ENCODE peak calls at places on chromosomes 2 and 18, in eight cellular contexts. X is cardiac muscle cell, M is epithelial cell of esophagus, G is astrocyte of the spinal cord, Z is fibroblast of lung, R is ovary, W is retinal pigment epithelial cell, K is suprapubic skin. F is an unnamed sample.

GRCh38 chr2:231162036-231162345 is 36.4 kb upstream of the ARMC9 start:
- DNase-seq in X (peak), M (no peak), G (peak), Z (peak), R (no peak), W (peak), K (no peak), F (peak)

GRCh38 chr2:5692561-5693287 is 540 bp downstream of the SOX11 start:
- DNase-seq in X (peak), M (no peak), G (peak), Z (peak), R (no peak), W (no peak), K (no peak), F (no peak)

GRCh38 chr2:112690853-112691390 is 29.9 kb upstream of the NT5DC4 start:
- DNase-seq in X (peak), M (peak), G (peak), Z (peak), R (no peak), W (no peak), K (peak), F (no peak)

GRCh38 chr2:232900811-232901701 is 31.0 kb downstream of the SNORC start:
- DNase-seq in X (no peak), M (no peak), G (no peak), Z (peak), R (no peak), W (no peak), K (peak), F (no peak)

GRCh38 chr2:132991464-132992045 is 321.6 kb upstream of the LYPD1 start:
- DNase-seq in X (no peak), M (no peak), G (no peak), Z (no peak), R (no peak), W (no peak), K (no peak), F (no peak)

GRCh38 chr2:179720173-179720772 is 141.1 kb downstream of the ZNF385B start:
- DNase-seq in X (no peak), M (no peak), G (no peak), Z (no peak), R (no peak), W (no peak), K (no peak), F (no peak)

GRCh38 chr18:59799383-59800015 is 100.3 kb upstream of the PMAIP1 start:
- DNase-seq in X (peak), M (no peak), G (peak), Z (peak), R (no peak), W (no peak), K (no peak), F (no peak)

GRCh38 chr2:127362486-127362885 is 25.3 kb downstream of the MAP3K2 start:
- DNase-seq in X (no peak), M (no peak), G (no peak), Z (no peak), R (no peak), W (no peak), K (no peak), F (no peak)

GRCh38 chr2:113220970-113221708 is 47.4 kb downstream of the PSD4 start:
- DNase-seq in X (no peak), M (no peak), G (no peak), Z (no peak), R (no peak), W (no peak), K (no peak), F (no peak)

GRCh38 chr18:29892960-29893558 is 1149.5 kb downstream of the DSC3 start:
- DNase-seq in X (peak), M (peak), G (peak), Z (no peak), R (no peak), W (no peak), K (no peak), F (no peak)

GRCh38 chr18:76131738-76132137 is 363.3 kb downstream of the ZNF516 start:
- DNase-seq in X (no peak), M (peak), G (no peak), Z (no peak), R (no peak), W (no peak), K (no peak), F (no peak)

GRCh38 chr2:190911813-190912212 is 31.2 kb downstream of the GLS start:
- DNase-seq in X (no peak), M (peak), G (no peak), Z (peak), R (no peak), W (no peak), K (no peak), F (no peak)

GRCh38 chr2:2940702-2941655 is 436.6 kb downstream of the EIPR1 start:
- DNase-seq in X (no peak), M (no peak), G (no peak), Z (no peak), R (no peak), W (no peak), K (no peak), F (no peak)

GRCh38 chr18:74430811-74431571 is 26.1 kb downstream of the DIPK1C start:
- DNase-seq in X (no peak), M (no peak), G (no peak), Z (no peak), R (no peak), W (no peak), K (no peak), F (no peak)

GRCh38 chr2:205659922-205660321 is 22.4 kb upstream of the NRP2 start:
- DNase-seq in X (no peak), M (no peak), G (no peak), Z (no peak), R (no peak), W (no peak), K (no peak), F (no peak)

GRCh38 chr18:30406728-30407127 is 635.8 kb downstream of the DSC3 start:
- DNase-seq in X (peak), M (peak), G (peak), Z (peak), R (no peak), W (no peak), K (no peak), F (no peak)

GRCh38 chr2:41197781-41198180 is 745.9 kb upstream of the SLC8A1 start:
- DNase-seq in X (peak), M (peak), G (peak), Z (peak), R (no peak), W (peak), K (no peak), F (no peak)

GRCh38 chr18:37864122-37864521 is 298.5 kb upstream of the CELF4 start:
- DNase-seq in X (no peak), M (no peak), G (no peak), Z (no peak), R (no peak), W (no peak), K (no peak), F (no peak)

GRCh38 chr2:147709655-147710054 is 135.2 kb upstream of the ACVR2A start:
- DNase-seq in X (no peak), M (no peak), G (no peak), Z (no peak), R (no peak), W (no peak), K (no peak), F (no peak)

GRCh38 chr18:78722391-78722790 is 257.2 kb upstream of the SALL3 start:
- DNase-seq in X (no peak), M (no peak), G (no peak), Z (no peak), R (no peak), W (no peak), K (peak), F (no peak)

GRCh38 chr2:234590076-234590475 is 93.2 kb upstream of the ARL4C start:
- DNase-seq in X (no peak), M (no peak), G (no peak), Z (no peak), R (no peak), W (no peak), K (no peak), F (no peak)

GRCh38 chr2:3595985-3596384 is 1.1 kb downstream of the COLEC11 start:
- DNase-seq in X (no peak), M (no peak), G (no peak), Z (no peak), R (peak), W (no peak), K (no peak), F (no peak)

GRCh38 chr2:172743143-172743542 is 7.5 kb downstream of the RAPGEF4 start:
- DNase-seq in X (no peak), M (no peak), G (peak), Z (no peak), R (no peak), W (no peak), K (no peak), F (no peak)

GRCh38 chr2:207290833-207291232 is 125.1 kb upstream of the KLF7 start:
- DNase-seq in X (no peak), M (no peak), G (no peak), Z (no peak), R (no peak), W (no peak), K (no peak), F (no peak)

GRCh38 chr2:158600155-158600802 is 143.5 kb downstream of the PKP4 start:
- DNase-seq in X (peak), M (peak), G (peak), Z (peak), R (peak), W (no peak), K (no peak), F (peak)

GRCh38 chr2:235512699-235513053 is 18.8 kb downstream of the AGAP1 start:
- DNase-seq in X (no peak), M (no peak), G (no peak), Z (no peak), R (no peak), W (no peak), K (no peak), F (no peak)

GRCh38 chr2:222535477-222535876 is 111.1 kb downstream of the SGPP2 start:
- DNase-seq in X (no peak), M (no peak), G (no peak), Z (no peak), R (no peak), W (no peak), K (no peak), F (no peak)

GRCh38 chr18:46042571-46043123 is 29.4 kb downstream of the PSTPIP2 start:
- DNase-seq in X (peak), M (peak), G (peak), Z (peak), R (no peak), W (no peak), K (no peak), F (peak)

GRCh38 chr2:163736433-163737168 is 793 bp upstream of the FIGN start:
- DNase-seq in X (peak), M (peak), G (peak), Z (peak), R (peak), W (no peak), K (peak), F (no peak)

GRCh38 chr2:212494413-212495020 is 44.1 kb downstream of the ERBB4 start:
- DNase-seq in X (no peak), M (peak), G (no peak), Z (no peak), R (no peak), W (peak), K (no peak), F (peak)

GRCh38 chr2:189086710-189087109 is 92.9 kb downstream of the COL5A2 start:
- DNase-seq in X (peak), M (peak), G (peak), Z (peak), R (no peak), W (no peak), K (no peak), F (no peak)

GRCh38 chr2:68908392-68908970 is 37.3 kb upstream of the BMP10 start:
- DNase-seq in X (peak), M (peak), G (peak), Z (peak), R (peak), W (peak), K (peak), F (peak)

GRCh38 chr2:47208852-47209606 is 53.9 kb upstream of the STPG4 start:
- DNase-seq in X (peak), M (peak), G (no peak), Z (peak), R (no peak), W (no peak), K (no peak), F (no peak)

GRCh38 chr2:222115296-222115695 is 183.5 kb downstream of the PAX3 start:
- DNase-seq in X (no peak), M (no peak), G (no peak), Z (no peak), R (no peak), W (no peak), K (no peak), F (no peak)

GRCh38 chr18:834086-834720 is 22.2 kb upstream of the YES1 start:
- DNase-seq in X (no peak), M (no peak), G (no peak), Z (no peak), R (no peak), W (no peak), K (no peak), F (no peak)

GRCh38 chr18:840080-840408 is 28.0 kb upstream of the YES1 start:
- DNase-seq in X (no peak), M (no peak), G (no peak), Z (no peak), R (no peak), W (no peak), K (no peak), F (no peak)

GRCh38 chr18:841647-842370 is 29.8 kb upstream of the YES1 start:
- DNase-seq in X (no peak), M (no peak), G (no peak), Z (no peak), R (no peak), W (no peak), K (no peak), F (no peak)

GRCh38 chr18:837922-838321 is 25.9 kb upstream of the YES1 start:
- DNase-seq in X (no peak), M (no peak), G (peak), Z (no peak), R (no peak), W (no peak), K (no peak), F (no peak)

GRCh38 chr18:839224-840079 is 27.4 kb upstream of the YES1 start:
- DNase-seq in X (peak), M (peak), G (peak), Z (peak), R (peak), W (peak), K (peak), F (peak)
- H3K4me3 ChIP-seq in X (no peak), M (no peak), G (no peak), Z (no peak), R (no peak), W (no peak), K (no peak), F (no peak)

GRCh38 chr2:119823734-119824334 is 64.1 kb downstream of the PTPN4 start:
- DNase-seq in X (peak), M (peak), G (peak), Z (peak), R (no peak), W (no peak), K (no peak), F (no peak)
- TF ChIP-seq CTCF in X (peak), M (peak), G (peak), Z (peak), R (no peak), W (peak), K (peak), F (peak)

GRCh38 chr2:181309161-181309560 is 148.0 kb upstream of the ITGA4 start:
- DNase-seq in X (no peak), M (no peak), G (no peak), Z (no peak), R (no peak), W (no peak), K (no peak), F (no peak)
- H3K4me3 ChIP-seq in X (no peak), M (no peak), G (no peak), Z (no peak), R (no peak), W (no peak), K (no peak), F (no peak)

DNA sequence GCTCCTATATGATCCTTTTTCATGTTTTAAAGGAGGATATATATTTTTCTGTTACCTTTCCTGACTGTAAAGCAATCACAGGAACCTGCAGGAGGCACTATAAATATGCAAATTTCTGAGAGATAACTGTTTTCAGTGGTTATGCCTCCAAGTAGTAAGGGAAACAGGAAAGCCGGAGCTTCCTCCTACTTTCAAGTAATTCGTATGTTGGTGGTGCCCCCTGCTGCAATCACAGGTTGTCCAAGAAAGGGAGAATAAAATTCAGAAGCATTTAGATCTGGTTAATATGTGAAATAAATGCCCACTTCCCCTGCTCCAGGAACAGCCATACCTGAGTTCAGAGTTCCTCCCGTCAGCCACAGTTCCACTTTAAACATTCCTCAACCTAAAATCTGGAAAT is 12.0 kb upstream of the BCL11A start:
- DNase-seq in X (peak), M (peak), G (peak), Z (peak), R (peak), W (no peak), K (no peak), F (no peak)
- TF ChIP-seq CTCF in X (peak), M (peak), G (peak), Z (no peak), R (no peak), W (peak), K (no peak), F (peak)

GRCh38 chr2:143140864-143141637 is 11.8 kb downstream of the ARHGAP15 start:
- DNase-seq in X (no peak), M (no peak), G (no peak), Z (no peak), R (no peak), W (no peak), K (no peak), F (no peak)
- H3K4me3 ChIP-seq in X (no peak), M (no peak), G (no peak), Z (no peak), R (no peak), W (no peak), K (no peak), F (no peak)

DNA sequence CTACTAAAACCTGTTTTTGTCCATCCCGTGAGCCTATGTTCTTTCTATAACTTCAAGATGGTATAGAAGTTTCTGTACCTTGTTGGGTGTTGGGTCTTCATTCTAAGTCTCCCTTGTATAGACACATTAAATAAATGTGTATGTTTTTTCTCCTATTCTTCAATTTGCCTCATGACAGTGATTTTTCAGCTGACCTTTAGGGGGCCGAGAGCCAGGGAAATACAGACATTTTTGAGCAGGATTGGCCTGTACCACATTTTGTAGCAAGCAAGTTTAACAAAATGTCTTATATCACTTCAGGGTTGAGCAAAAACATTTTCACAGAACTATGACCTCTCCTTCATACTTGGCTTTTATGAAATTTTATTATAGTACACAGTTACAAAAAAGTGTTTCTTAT is 495.4 kb upstream of the CDH7 start:
- DNase-seq in X (no peak), M (no peak), G (no peak), Z (no peak), R (no peak), W (no peak), K (no peak), F (no peak)
- TF ChIP-seq CTCF in X (no peak), M (no peak), G (no peak), Z (no peak), R (no peak), W (peak), K (no peak), F (no peak)

F was measured in kidney epithelial cell.